ENCODE peak calls at places on chromosomes 1 and 21, in five cellular contexts. T is HepG2, U is K562, X is SK-N-SH, A is GM12878. M is an unnamed sample.

GRCh38 chr1:108663074-108663473 is 2.2 kb upstream of the HENMT1 start:
- DNase-seq in U (no peak), A (no peak), X (no peak), T (no peak), M (no peak)

GRCh38 chr1:159932296-159933285 is 7.3 kb upstream of the TAGLN2 start:
- DNase-seq in X (no peak), A (no peak), T (no peak), U (no peak), M (no peak)

GRCh38 chr1:89723863-89724262 is 90.9 kb downstream of the LRRC8C start:
- DNase-seq in X (no peak), A (no peak), T (no peak), U (no peak), M (no peak)

GRCh38 chr1:15703562-15703961 is 19.4 kb downstream of the PLEKHM2 start:
- DNase-seq in U (no peak), A (no peak), X (no peak), T (no peak), M (no peak)

GRCh38 chr1:172398193-172398592 is 22.3 kb upstream of the C1orf105 start:
- DNase-seq in A (no peak), X (no peak), T (no peak), U (no peak), M (no peak)

GRCh38 chr1:21622466-21623315 is 46.5 kb downstream of the RAP1GAP start:
- DNase-seq in T (no peak), U (peak), X (peak), A (no peak), M (no peak)

GRCh38 chr21:43361127-43361492 is 65.8 kb downstream of the SIK1 start:
- DNase-seq in X (peak), A (no peak), T (no peak), U (no peak), M (no peak)

GRCh38 chr1:2526824-2527552 is 592 bp upstream of the PANK4 start:
- DNase-seq in A (peak), X (no peak), U (no peak), T (no peak), M (no peak)

GRCh38 chr1:25523512-25523911 is 19.9 kb upstream of the LDLRAP1 start:
- DNase-seq in T (no peak), A (no peak), X (peak), U (peak), M (no peak)

GRCh38 chr1:51941528-51941927 is 49.0 kb downstream of the RAB3B start:
- DNase-seq in U (no peak), X (no peak), A (no peak), T (no peak), M (peak)

GRCh38 chr1:109400035-109400655 is 2.4 kb upstream of the SORT1 start:
- DNase-seq in T (no peak), X (no peak), U (no peak), A (no peak), M (no peak)

GRCh38 chr1:216926681-216927080 is 203.5 kb upstream of the ESRRG start:
- DNase-seq in A (no peak), T (no peak), X (no peak), U (no peak), M (no peak)

GRCh38 chr1:234277161-234277868 is 95.9 kb upstream of the COA6 start:
- DNase-seq in A (no peak), U (no peak), T (no peak), X (no peak), M (no peak)

GRCh38 chr1:234272656-234273312 is 100.5 kb upstream of the COA6 start:
- DNase-seq in T (no peak), A (no peak), X (no peak), U (no peak), M (no peak)

GRCh38 chr1:234279021-234279420 is 94.2 kb upstream of the COA6 start:
- DNase-seq in T (no peak), X (no peak), A (no peak), U (no peak), M (no peak)

GRCh38 chr1:234280500-234280899 is 92.8 kb upstream of the COA6 start:
- DNase-seq in U (no peak), X (no peak), T (no peak), A (no peak), M (no peak)

DNA sequence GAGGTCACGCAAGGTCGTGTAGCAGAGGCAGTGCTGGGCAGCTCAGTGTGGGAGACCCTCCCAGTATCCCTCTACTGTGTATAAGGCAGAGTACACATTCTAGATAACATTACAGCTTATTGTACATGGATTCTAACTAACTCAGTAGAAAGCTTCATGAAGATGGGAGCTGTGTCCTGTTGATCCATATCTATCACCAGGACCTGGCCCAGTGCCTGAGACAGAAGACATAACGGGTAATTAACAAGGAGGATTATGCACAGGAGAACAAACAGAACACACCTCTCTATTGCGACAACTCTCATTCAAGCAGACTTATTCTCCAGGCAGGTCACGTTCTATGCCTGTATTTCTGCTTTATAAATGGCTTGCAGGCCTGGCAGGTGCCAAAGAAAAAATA is 96.9 kb upstream of the COA6 start:
- DNase-seq in X (peak), U (no peak), A (no peak), T (no peak), M (no peak)
- TF ChIP-seq YY1 in X (no peak), U (no peak), A (no peak), T (no peak), M (no peak)

DNA sequence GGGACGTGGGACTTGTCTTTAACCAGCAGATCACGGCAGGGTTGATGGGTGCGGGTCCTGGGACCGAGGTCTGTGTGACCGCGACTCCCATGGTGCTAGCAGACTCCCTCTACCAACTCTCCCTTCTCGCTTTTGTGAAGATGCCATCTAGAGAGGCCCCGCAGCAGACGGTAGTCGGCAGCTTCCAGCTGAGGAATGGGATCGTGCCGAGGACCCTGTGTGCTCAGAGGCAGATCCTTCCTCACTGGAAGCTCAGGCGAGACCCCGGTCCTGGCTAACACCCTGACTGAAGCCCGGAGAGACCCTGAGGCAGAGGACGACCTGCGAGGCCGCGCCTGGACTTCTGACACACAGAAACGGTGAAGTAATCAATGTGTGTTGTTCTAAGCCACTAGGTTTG is 12.5 kb upstream of the SPATC1L start:
- DNase-seq in A (no peak), X (peak), T (no peak), U (no peak), M (no peak)
- TF ChIP-seq REST in A (no peak), X (no peak), T (no peak), U (no peak), M (no peak)

GRCh38 chr1:201108614-201109013 is 3.6 kb downstream of the CACNA1S start:
- DNase-seq in T (no peak), U (no peak), A (no peak), X (no peak), M (no peak)
- TF ChIP-seq YY1 in T (no peak), U (no peak), A (no peak), X (no peak), M (no peak)

GRCh38 chr1:230632273-230632873 is 9.9 kb upstream of the COG2 start:
- DNase-seq in A (no peak), U (peak), X (peak), T (peak), M (peak)
- TF ChIP-seq REST in A (no peak), U (no peak), X (no peak), T (no peak), M (no peak)

DNA sequence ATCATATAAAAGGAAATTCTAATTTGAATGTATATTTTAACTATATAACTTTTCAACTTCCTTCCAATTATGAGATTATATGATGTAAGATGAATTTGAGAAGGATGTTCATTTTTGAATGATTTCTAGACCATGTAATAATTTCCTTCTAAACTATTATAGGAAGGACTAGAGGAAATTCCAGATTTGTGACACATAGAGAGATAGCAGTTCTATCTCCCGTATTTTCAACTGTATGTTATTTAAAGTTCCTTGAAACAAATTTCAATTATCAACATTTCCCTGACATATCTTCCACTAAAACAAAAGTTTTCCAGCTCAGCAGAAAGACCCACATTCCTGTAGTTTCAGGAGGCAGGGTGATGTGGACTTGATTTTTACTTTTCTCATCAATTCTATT is 396.7 kb upstream of the C1orf87 start:
- DNase-seq in U (no peak), T (no peak), X (no peak), A (no peak), M (no peak)
- TF ChIP-seq YY1 in U (no peak), T (no peak), X (no peak), A (no peak), M (no peak)

DNA sequence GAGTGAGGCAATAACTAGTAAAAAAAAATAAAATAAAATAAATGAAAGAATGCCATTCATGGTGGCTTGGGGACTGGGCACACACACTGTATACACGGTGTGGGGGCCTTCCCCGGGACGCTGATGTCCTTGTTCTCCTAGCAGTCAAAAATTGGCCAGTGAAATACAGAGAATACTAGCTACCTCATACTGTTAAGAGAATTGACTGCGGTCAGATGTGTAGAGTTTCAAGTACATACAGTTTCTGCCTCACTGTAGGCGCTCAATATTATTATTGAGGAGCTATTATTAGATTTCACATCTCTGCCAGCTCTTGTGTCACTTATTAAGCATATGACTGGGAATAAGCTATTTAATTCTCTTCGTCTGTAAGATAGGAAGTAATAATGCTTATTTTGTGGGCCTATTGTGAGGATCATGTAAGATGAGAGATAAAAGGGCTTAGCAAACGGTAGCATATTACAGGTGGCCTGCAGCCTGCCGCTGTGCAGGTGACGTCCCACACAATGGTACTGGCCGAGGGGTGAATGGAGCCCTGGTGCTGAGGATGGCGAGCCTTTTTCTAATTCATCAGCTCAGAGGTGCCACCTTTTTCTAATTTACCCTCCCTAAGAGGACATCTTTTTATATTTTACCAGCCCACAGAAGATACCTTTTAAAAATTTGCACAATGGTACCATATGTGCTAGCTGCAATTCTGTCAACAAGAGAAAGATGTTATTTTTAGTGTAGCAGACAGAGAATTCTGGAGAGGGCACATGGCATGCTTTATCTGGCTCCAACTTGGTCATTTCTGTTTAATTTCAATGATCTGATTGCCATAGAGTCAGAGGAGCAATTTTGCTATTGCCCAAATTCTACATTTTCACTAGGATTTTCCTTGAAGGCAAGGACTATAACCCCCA is 17.0 kb downstream of the DISC1 start:
- DNase-seq in U (no peak), T (no peak), A (no peak), X (no peak), M (no peak)
- TF ChIP-seq REST in U (no peak), T (no peak), A (no peak), X (no peak), M (no peak)

GRCh38 chr21:35838987-35839763 is 221.2 kb downstream of the SETD4 start:
- DNase-seq in X (no peak), A (no peak), U (no peak), T (no peak), M (no peak)

GRCh38 chr21:35840949-35841348 is 219.4 kb downstream of the SETD4 start:
- DNase-seq in A (no peak), T (no peak), U (no peak), X (no peak), M (no peak)

GRCh38 chr21:35838350-35838749 is 222.0 kb downstream of the SETD4 start:
- DNase-seq in X (no peak), U (no peak), A (no peak), T (no peak), M (no peak)

GRCh38 chr21:35843911-35844667 is 216.2 kb downstream of the SETD4 start:
- DNase-seq in X (no peak), T (no peak), U (no peak), A (no peak), M (no peak)

GRCh38 chr21:35840197-35840799 is 220.0 kb downstream of the SETD4 start:
- DNase-seq in A (no peak), T (peak), U (peak), X (peak), M (peak)
- TF ChIP-seq YY1 in A (no peak), T (no peak), U (no peak), X (no peak), M (no peak)

GRCh38 chr1:234585333-234586055 is 24.5 kb downstream of the IRF2BP2 start:
- DNase-seq in X (no peak), A (no peak), T (no peak), U (no peak), M (no peak)

GRCh38 chr1:234583755-234584430 is 26.1 kb downstream of the IRF2BP2 start:
- DNase-seq in U (peak), X (no peak), A (no peak), T (no peak), M (no peak)

GRCh38 chr1:234584431-234584805 is 25.6 kb downstream of the IRF2BP2 start:
- DNase-seq in A (no peak), X (no peak), U (no peak), T (no peak), M (no peak)

GRCh38 chr1:234586304-234586703 is 23.7 kb downstream of the IRF2BP2 start:
- DNase-seq in X (no peak), U (no peak), A (no peak), T (no peak), M (no peak)

GRCh38 chr1:234584926-234585325 is 25.1 kb downstream of the IRF2BP2 start:
- DNase-seq in A (no peak), T (no peak), U (no peak), X (peak), M (no peak)
- TF ChIP-seq REST in A (no peak), T (no peak), U (no peak), X (no peak), M (no peak)

GRCh38 chr1:145978860-145979745 is 14.6 kb downstream of the POLR3GL start:
- DNase-seq in X (peak), T (peak), U (peak), A (peak), M (peak)
- TF ChIP-seq YY1 in X (no peak), T (no peak), U (no peak), A (no peak), M (no peak)

GRCh38 chr1:56389813-56390539 is 189.4 kb downstream of the PLPP3 start:
- DNase-seq in T (no peak), X (peak), A (no peak), U (no peak), M (no peak)
- TF ChIP-seq REST in T (no peak), X (no peak), A (no peak), U (no peak), M (no peak)